ENCODE peak calls at places on chromosomes 11 and 22, in five cellular contexts. One of them, this sample, is unnamed.

GRCh38 chr11:10382518-10382917 is 72.5 kb upstream of the AMPD3 start:
- DNase-seq in Panc1: no peak
- DNase-seq in A549: peak; percentile 64
- DNase-seq in right lobe of liver: no peak
- DNase-seq in heart right ventricle: no peak
- DNase-seq in this sample: no peak

GRCh38 chr22:23537421-23537820 is 42.7 kb downstream of the IGLL1 start:
- DNase-seq in Panc1: no peak
- DNase-seq in A549: no peak
- DNase-seq in right lobe of liver: no peak
- DNase-seq in heart right ventricle: no peak
- DNase-seq in this sample: no peak

GRCh38 chr11:9565822-9566560 is 7.5 kb upstream of the WEE1 start:
- DNase-seq in Panc1: peak; percentile 100
- DNase-seq in A549: peak; percentile 99
- DNase-seq in right lobe of liver: peak; percentile 28
- DNase-seq in heart right ventricle: no peak
- DNase-seq in this sample: peak; percentile 100

GRCh38 chr11:84780689-84781293 is 846.4 kb downstream of the DLG2 start:
- DNase-seq in Panc1: peak; percentile 5
- DNase-seq in A549: peak; percentile 30
- DNase-seq in right lobe of liver: no peak
- DNase-seq in heart right ventricle: no peak
- DNase-seq in this sample: no peak

GRCh38 chr11:2912498-2912897 is 16.7 kb downstream of the PHLDA2 start:
- DNase-seq in Panc1: no peak
- DNase-seq in A549: peak; percentile 76
- DNase-seq in right lobe of liver: peak; percentile 64
- DNase-seq in heart right ventricle: no peak
- DNase-seq in this sample: no peak

GRCh38 chr22:22941831-22942510 is 54.4 kb downstream of the IGLL5 start:
- DNase-seq in Panc1: no peak
- DNase-seq in A549: no peak
- DNase-seq in right lobe of liver: no peak
- DNase-seq in heart right ventricle: no peak
- DNase-seq in this sample: no peak

GRCh38 chr11:94147433-94147845 is 18.8 kb downstream of the PANX1 start:
- DNase-seq in Panc1: no peak
- DNase-seq in A549: no peak
- DNase-seq in right lobe of liver: no peak
- DNase-seq in heart right ventricle: no peak
- DNase-seq in this sample: no peak

GRCh38 chr22:42770448-42770726 is 49.7 kb upstream of the A4GALT start:
- DNase-seq in Panc1: no peak
- DNase-seq in A549: no peak
- DNase-seq in right lobe of liver: no peak
- DNase-seq in heart right ventricle: no peak
- DNase-seq in this sample: no peak

GRCh38 chr11:66371627-66372415 is at the start of gene SLC29A2:
- DNase-seq in Panc1: no peak
- DNase-seq in A549: peak; percentile 68
- DNase-seq in right lobe of liver: peak; percentile 57
- DNase-seq in heart right ventricle: peak; percentile 77
- DNase-seq in this sample: no peak

GRCh38 chr11:6608726-6609501 is 3.1 kb downstream of the TAF10 start:
- DNase-seq in Panc1: no peak
- DNase-seq in A549: no peak
- DNase-seq in right lobe of liver: no peak
- DNase-seq in heart right ventricle: no peak
- DNase-seq in this sample: no peak

GRCh38 chr11:66106786-66107599 is 36.9 kb downstream of the PACS1 start:
- DNase-seq in Panc1: no peak
- DNase-seq in A549: peak; percentile 23
- DNase-seq in right lobe of liver: no peak
- DNase-seq in heart right ventricle: no peak
- DNase-seq in this sample: no peak

GRCh38 chr11:128522943-128523518 is 64.3 kb downstream of the ETS1 start:
- DNase-seq in Panc1: no peak
- DNase-seq in A549: no peak
- DNase-seq in right lobe of liver: no peak
- DNase-seq in heart right ventricle: no peak
- DNase-seq in this sample: no peak

GRCh38 chr11:86632499-86633269 is 39.7 kb downstream of the ME3 start:
- DNase-seq in Panc1: peak; percentile 98
- DNase-seq in A549: peak; percentile 82
- DNase-seq in right lobe of liver: no peak
- DNase-seq in heart right ventricle: no peak
- DNase-seq in this sample: peak; percentile 84

GRCh38 chr11:127926721-127927120 is 660.6 kb downstream of the ETS1 start:
- DNase-seq in Panc1: no peak
- DNase-seq in A549: no peak
- DNase-seq in right lobe of liver: peak; percentile 22
- DNase-seq in heart right ventricle: no peak
- DNase-seq in this sample: no peak

GRCh38 chr11:65593518-65594414 is 1.8 kb downstream of the KCNK7 start:
- DNase-seq in Panc1: no peak
- DNase-seq in A549: no peak
- DNase-seq in right lobe of liver: no peak
- DNase-seq in heart right ventricle: peak; percentile 50
- DNase-seq in this sample: no peak

GRCh38 chr11:35845860-35846259 is 98.0 kb upstream of the LDLRAD3 start:
- DNase-seq in Panc1: no peak
- DNase-seq in A549: no peak
- DNase-seq in right lobe of liver: no peak
- DNase-seq in heart right ventricle: no peak
- DNase-seq in this sample: no peak

GRCh38 chr22:18104566-18104965 is 6.0 kb upstream of the TUBA8 start:
- DNase-seq in Panc1: no peak
- DNase-seq in A549: no peak
- DNase-seq in right lobe of liver: no peak
- DNase-seq in heart right ventricle: no peak
- DNase-seq in this sample: no peak

GRCh38 chr22:30439836-30440235 is 14.3 kb downstream of the MTFP1 start:
- DNase-seq in Panc1: no peak
- DNase-seq in A549: no peak
- DNase-seq in right lobe of liver: no peak
- DNase-seq in heart right ventricle: no peak
- DNase-seq in this sample: no peak

GRCh38 chr11:35747638-35748037 is 85.1 kb downstream of the TRIM44 start:
- DNase-seq in Panc1: no peak
- DNase-seq in A549: no peak
- DNase-seq in right lobe of liver: no peak
- DNase-seq in heart right ventricle: no peak
- DNase-seq in this sample: no peak

GRCh38 chr22:36471341-36471821 is 10.1 kb downstream of the TXN2 start:
- DNase-seq in Panc1: no peak
- DNase-seq in A549: no peak
- DNase-seq in right lobe of liver: no peak
- DNase-seq in heart right ventricle: no peak
- DNase-seq in this sample: no peak
- H3K27ac ChIP-seq in Panc1: no peak overlapping the region
- H3K27ac ChIP-seq in A549: no peak overlapping the region
- H3K27ac ChIP-seq in right lobe of liver: no peak overlapping the region
- H3K27ac ChIP-seq in heart right ventricle: no peak overlapping the region
- H3K27ac ChIP-seq in this sample: peak overlapping the region; percentile 89

DNA sequence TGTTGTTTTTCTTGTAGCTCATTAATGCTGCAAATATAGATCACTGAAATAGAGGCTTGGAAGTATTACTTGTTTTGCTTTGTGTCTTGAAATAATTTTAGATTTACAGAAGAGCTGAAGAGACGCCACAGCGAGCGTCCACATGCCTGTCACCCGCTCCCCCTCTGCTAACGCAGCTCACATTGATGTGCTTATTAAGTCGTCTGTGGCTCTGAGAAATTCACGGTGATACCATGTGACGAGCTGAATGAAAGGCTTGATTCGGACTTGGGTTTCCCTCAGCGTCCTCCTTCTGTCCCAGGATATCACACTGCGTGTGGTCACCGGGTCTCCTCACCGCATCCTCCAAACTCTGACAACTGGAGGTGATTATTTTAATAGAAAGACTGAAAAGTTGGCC is 365.4 kb downstream of the BRD1 start:
- DNase-seq in Panc1: no peak
- DNase-seq in A549: no peak
- DNase-seq in right lobe of liver: no peak
- DNase-seq in heart right ventricle: no peak
- DNase-seq in this sample: no peak
- H3K9me3 ChIP-seq in Panc1: no peaks in the 10 kb centered on the region
- H3K9me3 ChIP-seq in A549: no peaks in the 10 kb centered on the region
- H3K9me3 ChIP-seq in right lobe of liver: no peaks in the 10 kb centered on the region
- H3K9me3 ChIP-seq in heart right ventricle: no peaks in the 10 kb centered on the region
- H3K9me3 ChIP-seq in this sample: peaks cover 89% of the 10 kb centered on the region

DNA sequence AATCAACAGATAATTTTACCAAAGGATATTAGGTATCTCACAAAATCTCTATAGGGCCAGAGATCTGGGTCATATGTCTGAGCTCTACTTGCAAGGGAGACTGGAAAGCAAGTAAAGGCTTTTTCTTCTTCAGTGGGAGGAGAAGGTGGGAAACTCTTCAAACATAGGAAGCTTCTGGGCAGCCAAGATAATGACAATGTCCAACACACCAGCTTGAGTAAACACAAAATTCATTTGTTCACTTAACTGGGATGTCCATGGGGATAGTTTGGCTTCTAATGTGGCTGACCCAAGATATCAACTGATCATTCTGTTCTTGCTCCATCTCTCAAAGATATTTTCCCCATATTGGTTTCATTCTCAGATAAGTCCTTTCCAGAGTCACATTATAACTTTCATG is 37.4 kb downstream of the OR2AT4 start:
- DNase-seq in Panc1: no peak
- DNase-seq in A549: no peak
- DNase-seq in right lobe of liver: no peak
- DNase-seq in heart right ventricle: no peak
- DNase-seq in this sample: no peak
- H3K27ac ChIP-seq in Panc1: no peak overlapping the region
- H3K27ac ChIP-seq in A549: no peak overlapping the region
- H3K27ac ChIP-seq in right lobe of liver: no peak overlapping the region
- H3K27ac ChIP-seq in heart right ventricle: no peak overlapping the region
- H3K27ac ChIP-seq in this sample: no peak overlapping the region

GRCh38 chr22:48834404-48834803 is 993.3 kb downstream of the BRD1 start:
- DNase-seq in Panc1: no peak
- DNase-seq in A549: no peak
- DNase-seq in right lobe of liver: no peak
- DNase-seq in heart right ventricle: no peak
- DNase-seq in this sample: no peak
- H3K9me3 ChIP-seq in Panc1: no peaks in the 10 kb centered on the region
- H3K9me3 ChIP-seq in A549: no peaks in the 10 kb centered on the region
- H3K9me3 ChIP-seq in right lobe of liver: no peaks in the 10 kb centered on the region
- H3K9me3 ChIP-seq in heart right ventricle: peaks cover 7% of the 10 kb centered on the region
- H3K9me3 ChIP-seq in this sample: peaks cover 59% of the 10 kb centered on the region

GRCh38 chr11:64227405-64227956 is 1.4 kb downstream of the NUDT22 start:
- DNase-seq in Panc1: no peak
- DNase-seq in A549: no peak
- DNase-seq in right lobe of liver: no peak
- DNase-seq in heart right ventricle: no peak
- DNase-seq in this sample: no peak
- H3K27ac ChIP-seq in Panc1: peak overlapping the region; percentile 90
- H3K27ac ChIP-seq in A549: no peak overlapping the region
- H3K27ac ChIP-seq in right lobe of liver: no peak overlapping the region
- H3K27ac ChIP-seq in heart right ventricle: peak overlapping the region; percentile 96
- H3K27ac ChIP-seq in this sample: peak overlapping the region; percentile 2

GRCh38 chr22:49626361-49627216 is 201.1 kb downstream of the BRD1 start:
- DNase-seq in Panc1: no peak
- DNase-seq in A549: no peak
- DNase-seq in right lobe of liver: no peak
- DNase-seq in heart right ventricle: no peak
- DNase-seq in this sample: no peak
- H3K9me3 ChIP-seq in Panc1: no peaks in the 10 kb centered on the region
- H3K9me3 ChIP-seq in A549: no peaks in the 10 kb centered on the region
- H3K9me3 ChIP-seq in right lobe of liver: no peaks in the 10 kb centered on the region
- H3K9me3 ChIP-seq in heart right ventricle: no peaks in the 10 kb centered on the region
- H3K9me3 ChIP-seq in this sample: peaks cover 87% of the 10 kb centered on the region

DNA sequence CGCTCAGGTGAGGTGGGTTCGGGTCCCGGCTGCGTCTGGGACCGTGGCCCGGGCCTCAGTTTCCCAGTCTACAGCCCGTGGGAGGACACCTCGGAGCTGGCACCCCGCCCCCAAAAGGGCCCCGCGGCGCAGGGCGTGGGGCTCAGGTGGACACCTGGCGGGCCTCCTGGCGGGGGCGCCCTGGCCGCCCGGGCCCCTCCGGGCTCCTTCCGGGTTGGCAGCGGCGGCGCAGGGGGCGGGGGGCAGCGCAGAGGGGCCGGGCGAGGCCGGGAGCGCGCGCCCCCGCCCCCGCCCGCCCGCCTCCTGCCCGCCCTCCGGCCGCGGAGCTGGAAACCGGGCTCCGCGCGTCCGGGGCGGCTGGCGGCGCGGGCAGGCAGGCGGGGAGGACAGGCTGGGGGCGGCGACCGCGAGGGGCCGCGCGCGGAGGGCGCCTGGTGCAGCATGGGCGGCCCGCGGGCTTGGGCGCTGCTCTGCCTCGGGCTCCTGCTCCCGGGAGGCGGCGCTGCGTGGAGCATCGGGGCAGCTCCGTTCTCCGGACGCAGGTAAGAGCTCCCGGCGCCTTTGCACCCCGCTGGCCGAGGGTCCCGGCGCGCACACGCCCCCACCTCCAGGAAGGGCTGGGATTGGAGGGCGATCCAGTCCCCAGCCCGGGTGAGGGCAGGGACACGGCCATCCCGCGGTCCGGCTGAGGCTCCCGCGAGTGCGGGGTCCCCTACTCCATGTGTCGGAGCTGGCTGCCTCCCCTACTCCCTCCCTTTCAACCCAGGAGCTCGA is at the start of gene EMID1:
- DNase-seq in Panc1: no peak
- DNase-seq in A549: peak; percentile 13
- DNase-seq in right lobe of liver: peak; percentile 62
- DNase-seq in heart right ventricle: peak; percentile 48
- DNase-seq in this sample: no peak
- H3K27ac ChIP-seq in Panc1: no peak within 1 kb of the TSS
- H3K27ac ChIP-seq in A549: peak within 1 kb of the TSS; percentile 67
- H3K27ac ChIP-seq in right lobe of liver: no peak within 1 kb of the TSS
- H3K27ac ChIP-seq in heart right ventricle: no peak within 1 kb of the TSS
- H3K27ac ChIP-seq in this sample: no peak within 1 kb of the TSS

GRCh38 chr11:114525682-114526081 is 34.0 kb downstream of the NXPE1 start:
- DNase-seq in Panc1: no peak
- DNase-seq in A549: peak; percentile 5
- DNase-seq in right lobe of liver: no peak
- DNase-seq in heart right ventricle: no peak
- DNase-seq in this sample: no peak
- H3K9me3 ChIP-seq in Panc1: peaks cover 6% of the 10 kb centered on the region
- H3K9me3 ChIP-seq in A549: peaks cover 4% of the 10 kb centered on the region
- H3K9me3 ChIP-seq in right lobe of liver: no peaks in the 10 kb centered on the region
- H3K9me3 ChIP-seq in heart right ventricle: peaks cover 3% of the 10 kb centered on the region
- H3K9me3 ChIP-seq in this sample: no peaks in the 10 kb centered on the region

GRCh38 chr22:50193621-50194020 is 7.2 kb upstream of the SELENOO start:
- DNase-seq in Panc1: no peak
- DNase-seq in A549: no peak
- DNase-seq in right lobe of liver: no peak
- DNase-seq in heart right ventricle: no peak
- DNase-seq in this sample: no peak

GRCh38 chr22:50191041-50191740 is 5.5 kb downstream of the TRABD start:
- DNase-seq in Panc1: no peak
- DNase-seq in A549: no peak
- DNase-seq in right lobe of liver: no peak
- DNase-seq in heart right ventricle: peak; percentile 33
- DNase-seq in this sample: no peak

GRCh38 chr22:50192825-50193204 is 7.1 kb downstream of the TRABD start:
- DNase-seq in Panc1: no peak
- DNase-seq in A549: no peak
- DNase-seq in right lobe of liver: no peak
- DNase-seq in heart right ventricle: peak; percentile 23
- DNase-seq in this sample: no peak

GRCh38 chr22:50190182-50190951 is 4.7 kb downstream of the TRABD start:
- DNase-seq in Panc1: no peak
- DNase-seq in A549: peak; percentile 74
- DNase-seq in right lobe of liver: peak; percentile 80
- DNase-seq in heart right ventricle: peak; percentile 85
- DNase-seq in this sample: no peak

GRCh38 chr22:50192056-50192824 is 6.5 kb downstream of the TRABD start:
- DNase-seq in Panc1: no peak
- DNase-seq in A549: no peak
- DNase-seq in right lobe of liver: no peak
- DNase-seq in heart right ventricle: no peak
- DNase-seq in this sample: no peak
- H3K27ac ChIP-seq in Panc1: no peak overlapping the region
- H3K27ac ChIP-seq in A549: no peak overlapping the region
- H3K27ac ChIP-seq in right lobe of liver: peak overlapping the region; percentile 78
- H3K27ac ChIP-seq in heart right ventricle: peak overlapping the region; percentile 97
- H3K27ac ChIP-seq in this sample: no peak overlapping the region